ENCODE peak calls at places on chromosomes 3 and 15, in four cellular contexts. W, C, S and K are unnamed samples. For H3K9me3, the result is how much of the 10 kb centered on the place peaks cover.

GRCh38 chr15:71680079-71680461 is 130.3 kb upstream of the NR2E3 start:
- DNase-seq in W (no peak), C (no peak), S (no peak), K (no peak)

GRCh38 chr3:65751123-65751700 is 287.5 kb downstream of the MAGI1 start:
- DNase-seq in W (no peak), C (no peak), S (no peak), K (no peak)

GRCh38 chr3:73502609-73503560 is 121.9 kb downstream of the PDZRN3 start:
- DNase-seq in W (peak), C (peak), S (peak), K (peak)

GRCh38 chr15:31615643-31616415 is 289.2 kb downstream of the KLF13 start:
- DNase-seq in W (no peak), C (no peak), S (no peak), K (no peak)

GRCh38 chr15:92074161-92074560 is 220.7 kb downstream of the SLCO3A1 start:
- DNase-seq in W (no peak), C (no peak), S (no peak), K (no peak)

GRCh38 chr3:118766306-118766669 is 268.4 kb downstream of the IGSF11 start:
- DNase-seq in W (no peak), C (no peak), S (no peak), K (no peak)

GRCh38 chr15:94855018-94855408 is 623.7 kb downstream of the MCTP2 start:
- DNase-seq in W (no peak), C (no peak), S (no peak), K (no peak)

GRCh38 chr15:75036269-75036668 is 12.9 kb downstream of the PPCDC start:
- DNase-seq in W (no peak), C (no peak), S (peak), K (no peak)

GRCh38 chr3:37904614-37905047 is 43.0 kb downstream of the CTDSPL start:
- DNase-seq in W (no peak), C (no peak), S (no peak), K (no peak)

GRCh38 chr15:35994861-35995260 is 448.9 kb upstream of the DPH6 start:
- DNase-seq in W (no peak), C (no peak), S (no peak), K (no peak)

GRCh38 chr3:71101581-71101980 is 481.9 kb downstream of the FOXP1 start:
- DNase-seq in W (no peak), C (no peak), S (no peak), K (no peak)

GRCh38 chr3:135694142-135694541 is 271.4 kb upstream of the PPP2R3A start:
- DNase-seq in W (no peak), C (no peak), S (no peak), K (no peak)

GRCh38 chr3:153163349-153164008 is 1.5 kb downstream of the RAP2B start:
- DNase-seq in W (no peak), C (no peak), S (no peak), K (no peak)

GRCh38 chr3:183766745-183767606 is 58.4 kb downstream of the MAP6D1 start:
- DNase-seq in W (peak), C (peak), S (peak), K (peak)

GRCh38 chr15:70111203-70112017 is 13.7 kb upstream of the TLE3 start:
- DNase-seq in W (peak), C (peak), S (peak), K (no peak)

GRCh38 chr3:164550857-164551256 is 527.4 kb downstream of the SI start:
- DNase-seq in W (no peak), C (no peak), S (no peak), K (no peak)

GRCh38 chr3:61646851-61647525 is 85.6 kb downstream of the PTPRG start:
- DNase-seq in W (no peak), C (no peak), S (no peak), K (no peak)

DNA sequence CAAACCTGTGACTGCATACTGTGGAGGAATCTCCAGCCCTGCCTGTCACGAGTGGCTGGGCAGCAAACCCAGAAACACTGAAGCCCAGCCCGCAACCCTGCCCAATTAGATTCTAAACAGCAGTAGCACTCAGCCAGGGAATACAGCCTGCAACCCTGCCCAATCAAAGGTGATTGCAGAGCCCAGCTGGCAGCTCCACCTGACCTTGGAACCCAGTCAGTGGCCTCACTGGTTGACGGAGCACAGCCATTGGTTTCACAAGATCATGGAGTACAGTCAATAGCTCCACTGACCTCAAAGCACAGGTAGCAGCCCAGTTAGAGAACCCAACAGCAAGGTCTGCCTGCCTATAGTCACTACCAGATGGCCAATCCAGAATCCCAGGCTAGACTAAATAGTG is 35.2 kb upstream of the MYLK start:
- DNase-seq in W (no peak), C (no peak), S (no peak), K (no peak)
- H3K9me3 ChIP-seq in W (under half), C (under half), S (under half), K (under half)

DNA sequence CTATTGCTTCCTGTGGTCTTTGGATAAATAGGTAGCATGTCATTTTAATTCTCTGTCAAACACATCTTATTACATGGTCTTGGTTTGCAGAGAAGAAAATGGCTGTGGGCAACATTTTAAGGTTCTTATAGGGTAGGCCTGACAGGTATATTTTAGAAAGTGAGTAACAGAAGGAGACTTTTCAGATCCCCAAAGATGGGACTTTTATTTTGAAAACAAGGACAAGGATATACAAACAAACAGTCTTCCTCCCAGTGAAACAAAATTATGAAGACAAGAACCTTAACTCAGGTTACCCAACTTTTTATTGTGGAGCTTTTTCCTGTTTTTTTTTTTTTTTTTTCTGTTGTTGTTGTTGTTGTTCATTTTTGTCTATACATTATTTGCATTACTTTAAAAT is 916.2 kb downstream of the NTRK3 start:
- DNase-seq in W (no peak), C (no peak), S (no peak), K (no peak)
- H3K9me3 ChIP-seq in W (under half), C (under half), S (under half), K (under half)

GRCh38 chr3:66800941-66801545 is 197.1 kb upstream of the KBTBD8 start:
- DNase-seq in W (no peak), C (no peak), S (no peak), K (no peak)
- H3K9me3 ChIP-seq in W (under half), C (under half), S (under half), K (under half)

DNA sequence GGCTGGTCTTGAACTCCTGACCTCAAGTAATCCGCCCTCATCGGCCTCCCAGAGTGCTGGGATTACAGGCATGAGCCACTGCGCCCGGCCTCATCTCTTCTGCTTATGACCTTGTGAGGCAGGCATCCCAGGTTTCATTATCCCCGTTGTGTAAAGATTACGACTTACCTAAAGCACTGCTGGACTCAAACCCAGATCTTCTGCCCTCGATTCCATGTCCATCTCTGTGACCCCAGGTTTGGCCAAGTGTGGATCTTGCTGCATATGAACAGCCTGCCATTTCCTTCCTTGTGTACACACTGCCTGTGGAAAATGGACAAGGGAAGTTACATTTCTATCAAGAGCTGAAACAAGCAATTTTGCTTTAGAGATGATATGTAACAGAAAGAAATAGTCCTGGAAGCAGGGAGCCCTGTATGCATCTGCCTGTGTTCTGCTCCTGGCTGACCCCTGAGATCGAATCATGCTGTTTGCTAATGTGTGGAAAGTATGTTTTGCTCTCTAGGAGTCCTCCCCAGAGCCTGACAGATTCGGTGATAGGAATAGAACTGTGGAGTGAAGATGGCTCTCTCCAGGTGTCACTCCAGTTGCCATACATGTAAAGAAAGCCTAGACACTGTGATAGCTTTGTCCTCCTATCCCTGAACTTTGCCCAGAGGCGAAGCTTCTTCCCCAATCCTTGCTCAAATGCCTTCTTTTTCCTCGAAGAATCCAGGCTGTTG is 11.8 kb upstream of the LIPC start:
- DNase-seq in W (no peak), C (no peak), S (no peak), K (no peak)
- H3K9me3 ChIP-seq in W (under half), C (under half), S (under half), K (under half)

DNA sequence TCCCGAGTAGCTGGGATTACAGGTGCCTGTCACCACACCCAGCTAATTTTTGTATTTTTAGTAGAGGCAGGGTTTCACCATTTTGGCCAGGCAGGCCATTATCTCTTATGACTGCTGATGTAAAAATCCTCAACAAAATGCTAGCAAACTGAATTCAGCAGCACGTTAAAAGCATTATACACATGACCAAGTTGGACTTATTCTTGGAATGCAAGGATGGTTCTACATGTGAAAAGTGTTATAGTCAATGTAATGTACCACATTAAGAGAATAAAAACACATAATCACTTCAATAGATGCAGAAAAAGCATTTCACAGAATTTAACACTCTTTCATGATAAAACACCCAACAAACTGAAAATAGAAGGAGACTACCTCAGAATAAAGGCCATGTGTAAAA is 20.2 kb downstream of the RNF13 start:
- DNase-seq in W (no peak), C (no peak), S (no peak), K (no peak)
- H3K9me3 ChIP-seq in W (under half), C (under half), S (under half), K (under half)

DNA sequence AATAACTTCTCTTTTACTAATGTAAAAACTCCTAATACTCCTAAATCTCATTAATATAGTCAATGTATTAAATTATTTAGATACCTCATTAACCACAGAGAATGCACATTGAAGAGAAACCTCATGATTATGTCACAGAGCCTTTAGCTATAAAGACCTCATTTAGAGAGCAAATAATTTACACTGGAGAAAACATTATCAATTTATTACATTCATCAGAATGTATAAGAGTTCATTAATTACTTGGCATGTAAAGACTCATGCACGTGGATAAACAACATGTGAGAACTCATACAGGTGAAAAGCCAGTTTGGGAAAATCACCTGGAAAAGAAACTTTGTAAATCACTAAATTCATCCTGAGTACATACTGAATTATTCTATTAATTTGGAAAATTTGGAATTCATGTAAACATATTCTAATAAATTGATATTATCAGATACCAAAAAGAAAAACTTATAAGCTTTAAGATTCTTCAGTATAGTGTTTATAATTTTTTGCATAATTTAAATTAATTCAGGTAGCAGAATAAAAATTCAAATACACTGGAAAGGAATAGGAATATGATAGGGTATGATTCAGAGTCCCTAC is 22.9 kb upstream of the WNT7A start:
- DNase-seq in W (no peak), C (no peak), S (no peak), K (no peak)
- H3K9me3 ChIP-seq in W (half or more), C (under half), S (half or more), K (under half)

DNA sequence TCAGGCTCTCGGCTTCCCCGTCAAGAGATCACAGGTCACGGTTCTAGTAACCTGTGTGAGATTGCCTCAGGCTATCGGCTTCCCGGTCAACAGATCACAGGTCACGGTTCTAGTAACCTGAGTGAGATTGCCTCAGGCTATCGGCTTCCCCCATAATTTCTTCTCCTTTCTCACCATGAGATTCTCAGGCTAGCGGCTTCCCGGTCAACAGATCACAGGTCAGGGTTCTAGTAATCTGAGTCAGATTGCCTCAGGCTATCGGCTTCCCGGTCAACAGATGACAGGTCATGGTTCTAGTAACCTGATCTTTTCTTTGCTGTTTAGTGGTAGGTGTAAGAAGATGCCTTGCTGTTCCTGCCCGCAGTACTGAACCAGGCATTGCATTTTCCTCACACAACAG is 418.2 kb upstream of the ZNF717 start:
- DNase-seq in W (no peak), C (no peak), S (no peak), K (no peak)
- H3K9me3 ChIP-seq in W (under half), C (under half), S (under half), K (under half)